ENCODE peak calls at places on chromosomes 1 and 21, in eight cellular contexts. E is MM.1S; A is HL-60; J is CD4-positive, alpha-beta T cell; M is body of pancreas; S is OCI-LY7; I is Peyer's patch; N is cardiac muscle cell. P is an unnamed sample.

GRCh38 chr1:248884632-248885295 is 21.3 kb upstream of the PGBD2 start:
- DNase-seq in E (no peak), A (no peak), J (no peak), M (no peak), S (peak), I (no peak), N (no peak), P (no peak)

GRCh38 chr1:17642169-17642568 is 102.7 kb downstream of the ARHGEF10L start:
- DNase-seq in E (no peak), A (no peak), J (no peak), M (no peak), S (no peak), I (no peak), N (no peak), P (no peak)

GRCh38 chr1:160367516-160367900 is 637 bp downstream of the NHLH1 start:
- DNase-seq in E (no peak), A (no peak), J (no peak), M (no peak), S (no peak), I (no peak), N (no peak), P (no peak)

GRCh38 chr1:172699111-172699510 is 40.2 kb downstream of the FASLG start:
- DNase-seq in E (peak), A (no peak), J (peak), M (no peak), S (no peak), I (no peak), N (peak), P (no peak)

GRCh38 chr21:28776251-28776650 is 216.4 kb downstream of the LTN1 start:
- DNase-seq in E (no peak), A (no peak), J (no peak), M (no peak), S (no peak), I (no peak), N (peak), P (no peak)

GRCh38 chr1:24720152-24720551 is 25.1 kb upstream of the CLIC4 start:
- DNase-seq in E (no peak), A (no peak), J (no peak), M (peak), S (no peak), I (no peak), N (peak), P (peak)

GRCh38 chr1:160961419-160961818 is 6.8 kb upstream of the ITLN2 start:
- DNase-seq in E (no peak), A (no peak), J (no peak), M (no peak), S (no peak), I (no peak), N (no peak), P (no peak)

GRCh38 chr1:119275145-119275929 is 93.2 kb upstream of the HAO2 start:
- DNase-seq in E (peak), A (peak), J (peak), M (peak), S (peak), I (no peak), N (peak), P (peak)

GRCh38 chr1:151888972-151889570 is 20.2 kb downstream of the THEM4 start:
- DNase-seq in E (peak), A (no peak), J (no peak), M (no peak), S (peak), I (no peak), N (no peak), P (no peak)

GRCh38 chr1:6614019-6614952 is 755 bp downstream of the PHF13 start:
- DNase-seq in E (peak), A (no peak), J (peak), M (peak), S (peak), I (peak), N (peak), P (peak)

GRCh38 chr1:39272791-39273071 is 68.2 kb downstream of the MACF1 start:
- DNase-seq in E (no peak), A (no peak), J (no peak), M (no peak), S (no peak), I (no peak), N (no peak), P (no peak)

GRCh38 chr1:925532-926421 is 2.1 kb downstream of the SAMD11 start:
- DNase-seq in E (no peak), A (no peak), J (no peak), M (no peak), S (no peak), I (no peak), N (peak), P (no peak)

GRCh38 chr21:38955495-38955894 is 149.8 kb downstream of the ETS2 start:
- DNase-seq in E (no peak), A (no peak), J (no peak), M (no peak), S (no peak), I (peak), N (peak), P (no peak)

GRCh38 chr1:2596530-2597333 is 10.2 kb downstream of the PRXL2B start:
- DNase-seq in E (no peak), A (no peak), J (no peak), M (no peak), S (peak), I (no peak), N (no peak), P (no peak)

GRCh38 chr1:174965006-174965971 is 34.5 kb upstream of the CACYBP start:
- DNase-seq in E (peak), A (no peak), J (peak), M (no peak), S (peak), I (no peak), N (peak), P (no peak)

GRCh38 chr1:39238476-39238875 is 34.0 kb downstream of the MACF1 start:
- DNase-seq in E (no peak), A (no peak), J (no peak), M (no peak), S (no peak), I (no peak), N (peak), P (no peak)

GRCh38 chr1:45953934-45954333 is 150.5 kb downstream of the MAST2 start:
- DNase-seq in E (no peak), A (no peak), J (no peak), M (no peak), S (no peak), I (no peak), N (peak), P (no peak)

GRCh38 chr1:225921734-225922709 is 2.0 kb downstream of the PYCR2 start:
- DNase-seq in E (no peak), A (no peak), J (no peak), M (peak), S (no peak), I (no peak), N (no peak), P (no peak)

GRCh38 chr1:66679140-66679539 is 73.1 kb upstream of the DYNLT5 start:
- DNase-seq in E (no peak), A (no peak), J (no peak), M (no peak), S (no peak), I (no peak), N (no peak), P (no peak)

GRCh38 chr1:97668945-97669344 is 251.9 kb downstream of the DPYD start:
- DNase-seq in E (peak), A (no peak), J (no peak), M (no peak), S (no peak), I (no peak), N (peak), P (no peak)

GRCh38 chr1:161313554-161314200 is 504 bp upstream of the SDHC start:
- DNase-seq in E (no peak), A (no peak), J (no peak), M (no peak), S (no peak), I (no peak), N (no peak), P (no peak)

GRCh38 chr1:84402501-84402900 is 4.2 kb downstream of the DNASE2B start:
- DNase-seq in E (no peak), A (no peak), J (no peak), M (no peak), S (no peak), I (no peak), N (no peak), P (no peak)

GRCh38 chr1:180042994-180043622 is 88.5 kb downstream of the CEP350 start:
- DNase-seq in E (no peak), A (no peak), J (no peak), M (no peak), S (no peak), I (no peak), N (peak), P (no peak)

GRCh38 chr1:10625554-10625953 is 150.8 kb downstream of the PEX14 start:
- DNase-seq in E (no peak), A (no peak), J (no peak), M (no peak), S (no peak), I (no peak), N (no peak), P (no peak)

GRCh38 chr1:204523605-204524215 is 7.5 kb downstream of the MDM4 start:
- DNase-seq in E (no peak), A (no peak), J (no peak), M (no peak), S (peak), I (no peak), N (no peak), P (no peak)
- H3K27ac ChIP-seq in E (no peak), A (no peak), J (no peak), M (no peak), S (peak), I (no peak), N (no peak), P (no peak)

DNA sequence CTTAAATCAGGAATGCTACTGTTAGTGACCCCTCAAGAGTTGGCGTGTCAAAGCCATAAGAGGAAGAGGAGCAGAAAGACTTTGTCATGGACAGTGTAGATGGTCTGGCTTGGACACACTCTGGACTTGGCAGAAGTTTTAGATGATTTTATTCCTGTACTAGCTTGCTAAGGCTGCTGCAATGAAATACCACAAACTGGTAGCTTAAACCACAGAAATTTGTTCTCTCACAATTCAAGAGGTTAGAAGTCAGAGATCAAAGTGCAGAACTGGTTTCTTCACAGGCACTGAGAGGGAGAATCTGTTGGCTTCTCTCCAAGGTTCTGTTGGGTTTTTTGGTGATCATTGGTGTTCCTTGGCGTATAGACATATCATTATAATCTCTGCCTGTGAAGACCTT is 869.8 kb upstream of the B3GALT2 start:
- DNase-seq in E (no peak), A (no peak), J (no peak), M (no peak), S (no peak), I (no peak), N (peak), P (no peak)
- H3K27ac ChIP-seq in E (no peak), A (peak), J (no peak), M (no peak), S (no peak), I (no peak), N (no peak), P (peak)

DNA sequence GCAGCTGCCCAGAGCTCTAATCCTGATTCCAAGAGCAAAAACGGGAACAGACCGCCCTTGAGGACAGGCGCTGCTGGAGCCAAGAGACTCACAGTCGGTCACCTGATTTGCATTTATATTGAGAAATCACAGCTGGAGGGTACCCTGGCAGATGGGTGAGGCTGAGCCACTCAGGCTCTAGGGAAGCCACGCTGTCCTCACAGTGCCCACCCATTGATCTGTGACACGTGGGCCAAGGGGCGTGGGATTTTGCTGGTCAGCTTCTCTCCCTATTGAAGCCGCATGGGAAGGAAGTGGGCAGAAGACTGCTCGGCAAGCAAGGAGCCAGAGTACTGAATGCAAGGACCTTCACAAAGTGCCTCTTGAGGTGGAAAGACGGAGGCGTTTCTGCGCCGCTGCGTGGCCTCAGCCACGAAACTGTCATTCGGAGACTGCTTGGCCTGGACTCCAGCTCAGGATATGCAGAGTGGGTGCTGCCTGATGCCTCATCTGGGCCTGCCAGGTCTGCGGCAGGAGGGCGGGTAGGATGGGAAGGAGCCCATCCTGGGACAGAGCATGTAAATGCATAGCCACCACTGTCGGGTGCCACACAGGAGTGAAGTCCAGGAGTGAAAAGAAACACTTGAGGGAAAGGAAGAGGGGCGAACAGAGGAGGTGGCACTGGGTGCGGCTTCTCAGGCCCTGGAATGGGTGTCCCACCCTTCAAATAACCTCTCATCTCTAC is 139.8 kb downstream of the PGBD5 start:
- DNase-seq in E (no peak), A (no peak), J (no peak), M (no peak), S (no peak), I (no peak), N (no peak), P (no peak)
- H3K27ac ChIP-seq in E (no peak), A (no peak), J (no peak), M (no peak), S (no peak), I (no peak), N (no peak), P (no peak)

DNA sequence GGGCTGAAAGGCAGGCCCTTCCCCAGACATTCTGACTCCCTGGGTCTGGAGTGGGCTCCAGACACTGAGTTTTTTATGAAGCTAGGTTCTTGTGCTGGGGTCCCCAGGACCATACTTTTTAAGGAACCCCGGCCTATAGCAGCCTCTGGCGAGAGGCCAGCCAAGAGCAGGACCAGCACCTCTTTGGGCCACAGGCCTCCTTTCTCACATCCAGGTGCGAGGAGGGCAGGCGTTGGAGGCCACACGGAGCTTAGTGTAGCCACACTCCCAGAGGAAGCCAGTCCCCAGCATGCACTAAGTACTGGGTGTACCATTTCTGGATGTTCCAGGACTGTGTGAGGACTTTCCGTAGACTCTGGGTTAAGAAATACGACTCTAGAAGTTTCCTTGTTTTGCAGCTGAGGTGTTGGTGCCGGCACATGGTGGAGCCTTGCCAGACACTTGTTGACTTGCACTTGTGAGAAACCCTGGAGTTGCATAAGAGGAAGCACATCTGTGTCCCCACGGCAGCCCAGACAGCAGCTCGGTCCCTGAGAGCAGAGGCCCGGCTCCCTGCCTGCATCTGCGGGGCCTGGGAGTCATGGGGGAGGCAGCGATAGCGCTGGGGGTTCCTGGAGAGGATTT is 122.2 kb upstream of the VAMP3 start:
- DNase-seq in E (no peak), A (peak), J (no peak), M (peak), S (no peak), I (no peak), N (peak), P (peak)
- H3K27ac ChIP-seq in E (no peak), A (peak), J (no peak), M (peak), S (no peak), I (peak), N (no peak), P (peak)

DNA sequence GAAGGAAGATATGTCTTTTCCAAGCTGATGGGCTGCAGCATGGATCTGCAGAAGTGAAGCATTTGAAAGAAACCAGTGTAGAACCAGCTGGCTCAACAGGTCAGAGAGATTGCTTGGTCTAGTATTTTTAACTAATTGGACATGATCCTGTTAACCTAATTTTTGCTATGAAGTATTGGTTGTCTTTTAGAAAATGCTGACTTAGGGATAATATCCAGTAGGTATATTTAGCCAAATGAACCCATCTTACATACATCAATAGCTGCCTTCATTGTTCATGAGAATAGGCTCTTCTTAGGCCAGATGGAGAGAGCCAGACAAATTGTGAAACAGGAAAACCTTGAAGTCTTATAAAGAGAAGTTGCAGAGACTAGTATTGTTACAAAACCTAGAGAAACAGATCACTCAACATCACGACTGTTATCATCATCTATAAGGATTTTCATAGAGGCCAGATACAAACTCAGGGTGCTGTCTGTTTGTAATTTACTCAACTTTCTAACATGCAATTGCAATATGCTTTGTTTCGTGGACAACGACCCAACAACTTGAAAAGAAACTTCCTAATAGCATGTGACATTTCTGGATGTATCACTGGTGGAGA is 148.2 kb downstream of the DISC1 start:
- DNase-seq in E (no peak), A (peak), J (no peak), M (no peak), S (no peak), I (no peak), N (peak), P (no peak)
- H3K27ac ChIP-seq in E (no peak), A (peak), J (no peak), M (no peak), S (no peak), I (no peak), N (no peak), P (no peak)

DNA sequence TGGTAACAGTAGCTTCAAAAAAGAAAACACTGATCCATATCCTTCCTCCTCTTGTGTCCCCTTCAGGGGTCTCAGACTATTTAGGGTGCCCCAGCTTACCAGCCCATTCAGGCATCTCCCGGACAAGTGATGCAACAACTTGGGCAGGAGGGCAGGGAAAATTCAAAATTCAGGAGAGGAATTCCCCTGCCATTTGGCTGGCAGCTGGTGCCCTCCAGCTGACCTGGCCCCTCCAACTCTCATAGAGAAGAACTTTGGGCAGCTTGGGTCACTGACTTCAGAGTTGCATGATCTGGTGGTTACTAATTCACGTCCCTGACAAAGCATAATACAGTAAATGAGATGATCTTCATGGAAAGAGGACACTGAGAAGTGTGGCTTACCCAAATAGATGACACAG is at the start of gene FCAMR:
- DNase-seq in E (no peak), A (no peak), J (no peak), M (no peak), S (no peak), I (no peak), N (no peak), P (no peak)
- H3K27ac ChIP-seq in E (no peak), A (no peak), J (no peak), M (peak), S (no peak), I (peak), N (no peak), P (no peak)

DNA sequence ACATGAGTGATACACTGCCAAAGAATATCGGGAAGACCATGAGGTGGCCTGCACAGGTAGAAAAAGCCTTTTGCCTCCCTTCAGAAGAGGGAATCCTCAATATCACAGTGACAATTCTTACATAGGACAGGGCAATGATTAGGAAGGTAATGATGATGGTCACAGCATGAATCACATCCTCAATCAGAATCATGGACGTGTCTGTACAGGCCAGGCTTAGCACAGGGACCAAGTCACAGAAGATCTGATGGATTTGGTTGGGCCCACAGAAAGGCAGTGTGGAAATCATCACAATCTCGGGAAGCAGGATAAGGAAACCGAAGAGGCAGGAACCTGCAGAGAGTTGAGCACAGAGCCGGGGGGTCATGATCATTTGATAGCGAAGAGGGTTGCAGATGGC is 3.2 kb downstream of the OR6K3 start:
- DNase-seq in E (no peak), A (no peak), J (no peak), M (no peak), S (no peak), I (no peak), N (no peak), P (no peak)
- H3K27ac ChIP-seq in E (no peak), A (no peak), J (no peak), M (no peak), S (no peak), I (no peak), N (no peak), P (no peak)

GRCh38 chr1:202134645-202135172 is 9.8 kb downstream of the ARL8A start:
- DNase-seq in E (no peak), A (no peak), J (no peak), M (peak), S (no peak), I (no peak), N (no peak), P (no peak)
- H3K27ac ChIP-seq in E (no peak), A (no peak), J (no peak), M (peak), S (no peak), I (no peak), N (no peak), P (no peak)

GRCh38 chr1:91701494-91701869 is 184.5 kb downstream of the TGFBR3 start:
- DNase-seq in E (no peak), A (no peak), J (no peak), M (no peak), S (no peak), I (no peak), N (no peak), P (no peak)

GRCh38 chr1:91699339-91699970 is 186.5 kb downstream of the TGFBR3 start:
- DNase-seq in E (no peak), A (no peak), J (no peak), M (peak), S (no peak), I (no peak), N (peak), P (no peak)

GRCh38 chr1:91697322-91698260 is 188.4 kb downstream of the TGFBR3 start:
- DNase-seq in E (no peak), A (no peak), J (peak), M (no peak), S (no peak), I (no peak), N (peak), P (no peak)

GRCh38 chr1:91700332-91700731 is 185.6 kb downstream of the TGFBR3 start:
- DNase-seq in E (no peak), A (no peak), J (no peak), M (no peak), S (no peak), I (no peak), N (peak), P (no peak)

GRCh38 chr1:91700771-91701493 is 185.0 kb downstream of the TGFBR3 start:
- DNase-seq in E (no peak), A (no peak), J (no peak), M (no peak), S (no peak), I (no peak), N (peak), P (no peak)
- H3K27ac ChIP-seq in E (no peak), A (no peak), J (no peak), M (no peak), S (no peak), I (no peak), N (no peak), P (no peak)

GRCh38 chr1:158149577-158150269 is 31.0 kb upstream of the CD1D start:
- DNase-seq in E (peak), A (peak), J (peak), M (peak), S (peak), I (peak), N (peak), P (peak)
- H3K27ac ChIP-seq in E (no peak), A (peak), J (peak), M (peak), S (no peak), I (peak), N (no peak), P (peak)

P was measured in lung.